ENCODE peak calls at places on chromosomes 2 and 18, in four cellular contexts. V, S, N and P are unnamed samples.

GRCh38 chr18:50277935-50278334 is 3.4 kb downstream of the MBD1 start:
- DNase-seq in V (no peak), S (no peak), N (no peak), P (no peak)

GRCh38 chr2:118699816-118700215 is 147.6 kb downstream of the EN1 start:
- DNase-seq in V (peak), S (no peak), N (no peak), P (no peak)

GRCh38 chr2:15445891-15446562 is 115.1 kb downstream of the NBAS start:
- DNase-seq in V (no peak), S (no peak), N (no peak), P (no peak)

GRCh38 chr2:192354512-192355244 is 159.9 kb upstream of the TMEFF2 start:
- DNase-seq in V (no peak), S (no peak), N (no peak), P (no peak)

GRCh38 chr18:48660346-48661228 is 121.8 kb downstream of the CTIF start:
- DNase-seq in V (no peak), S (no peak), N (no peak), P (no peak)

GRCh38 chr18:9792565-9793226 is 84.6 kb downstream of the RAB31 start:
- DNase-seq in V (no peak), S (no peak), N (no peak), P (peak)

GRCh38 chr2:5846881-5847280 is 154.7 kb downstream of the SOX11 start:
- DNase-seq in V (no peak), S (no peak), N (no peak), P (no peak)

GRCh38 chr2:27078267-27079194 is at the start of gene EMILIN1:
- DNase-seq in V (peak), S (no peak), N (peak), P (no peak)

GRCh38 chr2:12441750-12442626 is 274.7 kb upstream of the TRIB2 start:
- DNase-seq in V (no peak), S (no peak), N (no peak), P (no peak)

GRCh38 chr18:7084080-7084765 is 33.4 kb downstream of the LAMA1 start:
- DNase-seq in V (peak), S (no peak), N (no peak), P (no peak)

GRCh38 chr2:10891391-10891790 is 20.3 kb upstream of the KCNF1 start:
- DNase-seq in V (no peak), S (no peak), N (no peak), P (no peak)